ENCODE peak calls at places on chromosomes 7 and 10, in five cellular contexts. U is astrocyte, M is LNCaP clone FGC, G is GM20000, F is endothelial cell. I is an unnamed sample.

GRCh38 chr10:34732926-34733325 is 82.2 kb downstream of the PARD3 start:
- DNase-seq in U (peak), M (no peak), G (no peak), F (no peak), I (no peak)

GRCh38 chr7:73557397-73558257 is at the start of gene BCL7B:
- DNase-seq in U (no peak), M (peak), G (peak), F (peak), I (peak)

GRCh38 chr10:78408671-78409472 is 375.2 kb downstream of the RPS24 start:
- DNase-seq in U (peak), M (peak), G (no peak), F (no peak), I (no peak)

GRCh38 chr10:1198453-1199344 is 142.5 kb downstream of the WDR37 start:
- DNase-seq in U (no peak), M (no peak), G (no peak), F (no peak), I (no peak)

GRCh38 chr10:75432176-75432575 is 752 bp downstream of the LRMDA start:
- DNase-seq in U (no peak), M (no peak), G (no peak), F (no peak), I (no peak)

GRCh38 chr10:49767752-49768151 is 5.6 kb upstream of the OGDHL start:
- DNase-seq in U (no peak), M (no peak), G (no peak), F (no peak), I (no peak)

GRCh38 chr10:132701846-132702190 is 84.1 kb downstream of the NKX6-2 start:
- DNase-seq in U (no peak), M (no peak), G (no peak), F (no peak), I (no peak)

GRCh38 chr7:30841025-30841735 is 70.0 kb downstream of the MINDY4 start:
- DNase-seq in U (peak), M (no peak), G (no peak), F (no peak), I (no peak)

GRCh38 chr7:877312-878232 is 1.2 kb downstream of the GET4 start:
- DNase-seq in U (no peak), M (no peak), G (no peak), F (peak), I (no peak)

GRCh38 chr7:80253653-80254052 is 119.0 kb downstream of the GNAI1 start:
- DNase-seq in U (no peak), M (no peak), G (no peak), F (no peak), I (no peak)

GRCh38 chr7:11835260-11835659 is 3.3 kb upstream of the THSD7A start:
- DNase-seq in U (no peak), M (no peak), G (no peak), F (no peak), I (no peak)

GRCh38 chr10:21195149-21195731 is 298.1 kb upstream of the NEBL start:
- DNase-seq in U (no peak), M (peak), G (no peak), F (no peak), I (no peak)

GRCh38 chr10:73086816-73087215 is 9.8 kb downstream of the P4HA1 start:
- DNase-seq in U (no peak), M (peak), G (no peak), F (no peak), I (no peak)

GRCh38 chr7:53315986-53316385 is 280.6 kb downstream of the POM121L12 start:
- DNase-seq in U (no peak), M (peak), G (no peak), F (no peak), I (no peak)

GRCh38 chr7:41816111-41816510 is 113.2 kb upstream of the INHBA start:
- DNase-seq in U (peak), M (no peak), G (peak), F (no peak), I (no peak)

GRCh38 chr10:96306516-96306915 is 2.3 kb downstream of the DNTT start:
- DNase-seq in U (no peak), M (peak), G (no peak), F (no peak), I (no peak)

GRCh38 chr10:98265403-98266378 is 2.3 kb downstream of the LOXL4 start:
- DNase-seq in U (no peak), M (no peak), G (no peak), F (no peak), I (no peak)

GRCh38 chr7:66353547-66353946 is 148.4 kb downstream of the TPST1 start:
- DNase-seq in U (no peak), M (no peak), G (no peak), F (no peak), I (no peak)

GRCh38 chr7:32100508-32100907 is 30.3 kb upstream of the PDE1C start:
- DNase-seq in U (no peak), M (no peak), G (no peak), F (no peak), I (no peak)

GRCh38 chr10:50326757-50327701 is 75.7 kb upstream of the ASAH2 start:
- DNase-seq in U (peak), M (peak), G (no peak), F (no peak), I (no peak)

GRCh38 chr7:151757274-151757673 is 119.6 kb downstream of the PRKAG2 start:
- DNase-seq in U (peak), M (no peak), G (no peak), F (no peak), I (no peak)

GRCh38 chr7:112414855-112415490 is 35.3 kb upstream of the IFRD1 start:
- DNase-seq in U (no peak), M (peak), G (no peak), F (peak), I (no peak)

GRCh38 chr10:6782378-6782777 is 202.3 kb upstream of the PRKCQ start:
- DNase-seq in U (no peak), M (no peak), G (no peak), F (no peak), I (no peak)

GRCh38 chr7:70432567-70433001 is 699.4 kb upstream of the GALNT17 start:
- DNase-seq in U (no peak), M (no peak), G (no peak), F (no peak), I (no peak)

GRCh38 chr10:58820386-58820785 is 307.7 kb downstream of the BICC1 start:
- DNase-seq in U (no peak), M (no peak), G (no peak), F (no peak), I (no peak)

GRCh38 chr7:99224263-99224947 is 16.5 kb upstream of the KPNA7 start:
- DNase-seq in U (peak), M (no peak), G (no peak), F (no peak), I (no peak)

GRCh38 chr7:66110861-66111260 is 3.8 kb upstream of the CRCP start:
- DNase-seq in U (peak), M (no peak), G (no peak), F (no peak), I (no peak)

GRCh38 chr10:45144666-45145065 is 143.9 kb downstream of the ZNF22 start:
- DNase-seq in U (no peak), M (no peak), G (no peak), F (no peak), I (no peak)

GRCh38 chr10:8034666-8035640 is 19.5 kb upstream of the GATA3 start:
- DNase-seq in U (peak), M (no peak), G (peak), F (no peak), I (no peak)

GRCh38 chr7:27154901-27155815 is 1.3 kb downstream of the HOXA7 start:
- DNase-seq in U (no peak), M (no peak), G (no peak), F (no peak), I (no peak)

GRCh38 chr10:102241444-102242117 is at the start of gene PITX3:
- DNase-seq in U (peak), M (no peak), G (peak), F (peak), I (peak)

GRCh38 chr10:119348516-119349240 is 141.3 kb downstream of the GRK5 start:
- DNase-seq in U (peak), M (no peak), G (no peak), F (no peak), I (no peak)

GRCh38 chr7:69800495-69800894 is 202.2 kb downstream of the AUTS2 start:
- DNase-seq in U (peak), M (no peak), G (no peak), F (no peak), I (no peak)

GRCh38 chr10:85927952-85928677 is 438.5 kb downstream of the GRID1 start:
- DNase-seq in U (no peak), M (no peak), G (no peak), F (no peak), I (no peak)

GRCh38 chr7:74480861-74481417 is 27.2 kb downstream of the GTF2IRD1 start:
- DNase-seq in U (peak), M (no peak), G (no peak), F (peak), I (no peak)

GRCh38 chr10:82866424-82867020 is 991.5 kb downstream of the NRG3 start:
- DNase-seq in U (peak), M (no peak), G (no peak), F (no peak), I (no peak)
- TF ChIP-seq CTCF in U (no peak), M (no peak), G (no peak), F (no peak), I (no peak)

GRCh38 chr10:113854757-113855626 is 531 bp downstream of the NHLRC2 start:
- DNase-seq in U (peak), M (no peak), G (peak), F (peak), I (peak)
- TF ChIP-seq CTCF in U (no peak), M (peak), G (no peak), F (no peak), I (peak)

GRCh38 chr7:101166909-101167644 is 1.7 kb upstream of the VGF start:
- DNase-seq in U (no peak), M (no peak), G (no peak), F (no peak), I (no peak)

GRCh38 chr7:101167645-101168411 is 2.5 kb upstream of the VGF start:
- DNase-seq in U (no peak), M (no peak), G (no peak), F (no peak), I (no peak)

GRCh38 chr7:101166603-101166908 is 1.2 kb upstream of the VGF start:
- DNase-seq in U (no peak), M (no peak), G (no peak), F (no peak), I (no peak)

GRCh38 chr7:101165075-101165957 is at the start of gene VGF:
- DNase-seq in U (peak), M (peak), G (peak), F (peak), I (peak)

DNA sequence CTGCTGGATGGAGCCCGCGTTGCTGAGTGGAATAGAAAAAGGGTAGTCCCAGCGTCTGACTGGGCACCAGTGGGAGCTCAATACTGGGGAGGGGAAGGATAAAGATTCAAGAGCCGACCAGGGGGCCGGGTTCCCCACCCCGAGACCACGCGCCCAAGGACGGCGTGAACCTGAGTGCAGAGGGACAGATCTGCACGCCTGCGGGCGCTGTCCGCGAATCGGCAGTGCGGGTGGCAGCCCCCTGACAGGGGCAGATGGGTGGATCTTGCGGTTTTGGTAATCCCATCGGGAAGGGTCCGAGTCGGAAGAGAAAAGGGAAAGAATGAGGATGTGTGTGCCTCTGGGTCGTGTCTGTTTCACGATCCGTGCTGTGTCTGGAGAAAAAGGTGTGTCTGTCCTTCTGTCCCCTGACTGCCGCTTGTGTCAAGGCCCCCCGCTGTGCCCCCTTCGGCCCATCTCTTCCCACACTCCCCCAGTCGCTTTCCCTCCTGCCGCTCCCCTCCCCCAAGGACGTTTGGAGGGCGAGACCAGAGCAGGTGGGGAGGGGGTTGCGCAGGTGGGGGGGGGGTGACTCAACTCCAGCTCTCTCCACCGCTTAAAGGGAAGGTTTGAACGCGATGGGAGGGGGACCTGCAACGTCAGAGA is 711 bp upstream of the VGF start:
- DNase-seq in U (no peak), M (no peak), G (no peak), F (no peak), I (no peak)
- TF ChIP-seq CTCF in U (no peak), M (no peak), G (no peak), F (no peak), I (no peak)

GRCh38 chr10:95289003-95289920 is 1.5 kb downstream of the PDLIM1 start:
- DNase-seq in U (no peak), M (no peak), G (peak), F (no peak), I (no peak)
- TF ChIP-seq CTCF in U (no peak), M (no peak), G (peak), F (peak), I (peak)

DNA sequence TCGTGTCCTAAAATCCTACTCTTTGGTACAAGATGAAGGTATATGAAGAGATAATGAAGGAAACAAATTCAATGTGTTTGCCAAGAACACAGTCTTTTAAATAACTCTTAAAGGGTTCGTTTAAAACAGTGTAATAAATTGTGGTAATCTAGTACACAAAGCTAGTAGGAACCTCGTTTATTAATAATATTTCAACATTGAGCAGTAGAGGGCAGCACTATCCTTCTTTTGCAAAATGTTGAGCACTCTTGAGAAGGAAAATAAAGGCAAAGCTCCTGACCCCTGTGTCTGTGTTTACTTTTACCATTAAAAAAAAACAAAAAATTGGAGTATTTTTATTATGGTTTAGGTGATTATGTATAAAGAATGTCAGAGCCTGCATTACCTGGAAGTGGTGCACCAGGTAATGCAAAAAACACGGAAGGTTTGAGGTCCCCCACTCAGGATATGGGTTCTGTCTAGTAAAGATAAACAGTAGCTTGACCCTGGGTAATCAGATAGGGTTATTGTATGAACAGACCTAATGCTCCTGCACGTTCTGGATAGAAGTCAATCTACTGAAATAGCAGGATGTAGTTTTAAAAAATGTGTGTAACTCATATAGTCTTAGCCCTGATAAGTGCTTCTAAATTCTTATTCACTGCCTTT is 5.7 kb upstream of the GOT1 start:
- DNase-seq in U (no peak), M (no peak), G (peak), F (peak), I (no peak)
- TF ChIP-seq CTCF in U (peak), M (peak), G (peak), F (peak), I (peak)

GRCh38 chr10:43262043-43262901 is 4.6 kb downstream of the RASGEF1A start:
- DNase-seq in U (no peak), M (no peak), G (no peak), F (no peak), I (peak)

GRCh38 chr10:43264987-43265798 is 1.7 kb downstream of the RASGEF1A start:
- DNase-seq in U (no peak), M (no peak), G (no peak), F (no peak), I (no peak)

GRCh38 chr10:43262902-43263466 is 3.9 kb downstream of the RASGEF1A start:
- DNase-seq in U (no peak), M (no peak), G (no peak), F (no peak), I (no peak)

GRCh38 chr10:43264324-43264986 is 2.4 kb downstream of the RASGEF1A start:
- DNase-seq in U (no peak), M (no peak), G (no peak), F (no peak), I (no peak)

DNA sequence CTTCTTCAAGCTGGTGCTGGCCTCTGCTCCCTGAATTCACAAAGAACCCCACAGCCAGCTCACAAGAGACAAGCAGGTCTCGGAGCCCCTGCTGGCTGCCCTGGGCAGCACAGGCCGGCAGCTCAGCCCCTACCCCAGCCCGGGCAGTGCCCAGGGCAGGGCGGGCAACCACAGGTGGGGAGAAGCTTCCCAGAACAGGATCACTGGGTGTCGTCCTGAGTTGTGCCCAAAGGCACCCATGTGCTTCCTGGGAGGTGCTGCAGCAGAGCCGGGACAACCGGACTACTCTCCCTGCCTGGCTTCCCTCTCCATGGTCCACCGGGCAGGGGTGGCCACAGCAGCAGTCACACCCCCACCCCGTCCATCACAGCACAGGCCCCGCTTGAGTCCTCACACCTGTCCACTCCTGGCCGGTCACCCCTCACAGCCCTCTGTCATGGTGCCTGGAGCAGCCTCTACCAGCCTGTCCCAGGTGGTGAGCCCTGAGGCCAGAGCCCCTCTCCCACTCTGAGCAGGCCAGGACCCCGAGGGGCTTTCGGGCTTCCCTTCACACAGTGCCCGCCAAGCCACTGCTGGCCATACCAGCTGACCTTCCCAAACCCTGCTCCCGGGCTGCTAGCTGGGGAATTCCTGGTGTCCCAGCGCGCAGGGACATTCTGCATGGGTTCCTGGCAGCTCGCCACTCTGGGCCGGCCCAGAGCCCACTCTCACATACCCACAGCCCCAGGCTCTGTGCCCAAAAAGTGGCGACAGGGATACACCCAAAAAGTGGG is 3.1 kb downstream of the RASGEF1A start:
- DNase-seq in U (no peak), M (no peak), G (no peak), F (no peak), I (no peak)
- TF ChIP-seq CTCF in U (no peak), M (peak), G (no peak), F (peak), I (peak)